ENCODE peak calls at places on chromosomes 11 and 22, in seven cellular contexts. One of them, this sample, is unnamed.

GRCh38 chr11:65539401-65540289 is 14.8 kb downstream of the SCYL1 start:
- DNase-seq in HEK293T: no peak
- DNase-seq in immature natural killer cell: no peak
- DNase-seq in activated CD8-positive, alpha-beta memory T cell treated with anti-CD3 and anti-CD28 coated beads, Interleukin-2, amount 10 ng/mL, durations not matched to agents 7 days and 5 days: peak; percentile 50
- DNase-seq in iris pigment epithelial cell: no peak
- DNase-seq in tibial artery: no peak
- DNase-seq in ACHN: no peak
- DNase-seq in this sample: peak; percentile 79

GRCh38 chr11:68438658-68439259 is 21.8 kb upstream of the PPP6R3 start:
- DNase-seq in HEK293T: no peak
- DNase-seq in immature natural killer cell: no peak
- DNase-seq in activated CD8-positive, alpha-beta memory T cell treated with anti-CD3 and anti-CD28 coated beads, Interleukin-2, amount 10 ng/mL, durations not matched to agents 7 days and 5 days: no peak
- DNase-seq in iris pigment epithelial cell: no peak
- DNase-seq in tibial artery: no peak
- DNase-seq in ACHN: no peak
- DNase-seq in this sample: no peak

GRCh38 chr11:36427876-36428275 is 82.2 kb downstream of the TRAF6 start:
- DNase-seq in HEK293T: no peak
- DNase-seq in immature natural killer cell: no peak
- DNase-seq in activated CD8-positive, alpha-beta memory T cell treated with anti-CD3 and anti-CD28 coated beads, Interleukin-2, amount 10 ng/mL, durations not matched to agents 7 days and 5 days: no peak
- DNase-seq in iris pigment epithelial cell: no peak
- DNase-seq in tibial artery: no peak
- DNase-seq in ACHN: no peak
- DNase-seq in this sample: no peak

GRCh38 chr11:109196016-109196415 is 226.0 kb upstream of the C11orf87 start:
- DNase-seq in HEK293T: no peak
- DNase-seq in immature natural killer cell: no peak
- DNase-seq in activated CD8-positive, alpha-beta memory T cell treated with anti-CD3 and anti-CD28 coated beads, Interleukin-2, amount 10 ng/mL, durations not matched to agents 7 days and 5 days: no peak
- DNase-seq in iris pigment epithelial cell: peak; percentile 63
- DNase-seq in tibial artery: no peak
- DNase-seq in ACHN: no peak
- DNase-seq in this sample: no peak

GRCh38 chr11:1254086-1254648 is 31.3 kb downstream of the MUC5B start:
- DNase-seq in HEK293T: no peak
- DNase-seq in immature natural killer cell: no peak
- DNase-seq in activated CD8-positive, alpha-beta memory T cell treated with anti-CD3 and anti-CD28 coated beads, Interleukin-2, amount 10 ng/mL, durations not matched to agents 7 days and 5 days: no peak
- DNase-seq in iris pigment epithelial cell: no peak
- DNase-seq in tibial artery: no peak
- DNase-seq in ACHN: no peak
- DNase-seq in this sample: no peak

GRCh38 chr11:132983289-132983688 is 549.0 kb downstream of the OPCML start:
- DNase-seq in HEK293T: no peak
- DNase-seq in immature natural killer cell: no peak
- DNase-seq in activated CD8-positive, alpha-beta memory T cell treated with anti-CD3 and anti-CD28 coated beads, Interleukin-2, amount 10 ng/mL, durations not matched to agents 7 days and 5 days: no peak
- DNase-seq in iris pigment epithelial cell: no peak
- DNase-seq in tibial artery: no peak
- DNase-seq in ACHN: no peak
- DNase-seq in this sample: no peak

GRCh38 chr11:58199271-58199670 is 4.7 kb downstream of the OR1S2 start:
- DNase-seq in HEK293T: no peak
- DNase-seq in immature natural killer cell: no peak
- DNase-seq in activated CD8-positive, alpha-beta memory T cell treated with anti-CD3 and anti-CD28 coated beads, Interleukin-2, amount 10 ng/mL, durations not matched to agents 7 days and 5 days: no peak
- DNase-seq in iris pigment epithelial cell: no peak
- DNase-seq in tibial artery: no peak
- DNase-seq in ACHN: no peak
- DNase-seq in this sample: no peak

GRCh38 chr22:36287881-36288515 is 35.1 kb downstream of the APOL1 start:
- DNase-seq in HEK293T: no peak
- DNase-seq in immature natural killer cell: no peak
- DNase-seq in activated CD8-positive, alpha-beta memory T cell treated with anti-CD3 and anti-CD28 coated beads, Interleukin-2, amount 10 ng/mL, durations not matched to agents 7 days and 5 days: no peak
- DNase-seq in iris pigment epithelial cell: no peak
- DNase-seq in tibial artery: peak; percentile 65
- DNase-seq in ACHN: no peak
- DNase-seq in this sample: no peak

GRCh38 chr11:120492486-120492885 is 19.1 kb upstream of the GRIK4 start:
- DNase-seq in HEK293T: no peak
- DNase-seq in immature natural killer cell: no peak
- DNase-seq in activated CD8-positive, alpha-beta memory T cell treated with anti-CD3 and anti-CD28 coated beads, Interleukin-2, amount 10 ng/mL, durations not matched to agents 7 days and 5 days: no peak
- DNase-seq in iris pigment epithelial cell: no peak
- DNase-seq in tibial artery: no peak
- DNase-seq in ACHN: no peak
- DNase-seq in this sample: no peak

GRCh38 chr11:69122642-69123431 is 32.9 kb upstream of the SMIM38 start:
- DNase-seq in HEK293T: no peak
- DNase-seq in immature natural killer cell: no peak
- DNase-seq in activated CD8-positive, alpha-beta memory T cell treated with anti-CD3 and anti-CD28 coated beads, Interleukin-2, amount 10 ng/mL, durations not matched to agents 7 days and 5 days: peak; percentile 47
- DNase-seq in iris pigment epithelial cell: peak; percentile 73
- DNase-seq in tibial artery: peak; percentile 82
- DNase-seq in ACHN: peak; percentile 91
- DNase-seq in this sample: peak; percentile 92

GRCh38 chr11:120326845-120327281 is 1.8 kb downstream of the TLCD5 start:
- DNase-seq in HEK293T: no peak
- DNase-seq in immature natural killer cell: no peak
- DNase-seq in activated CD8-positive, alpha-beta memory T cell treated with anti-CD3 and anti-CD28 coated beads, Interleukin-2, amount 10 ng/mL, durations not matched to agents 7 days and 5 days: no peak
- DNase-seq in iris pigment epithelial cell: peak; percentile 81
- DNase-seq in tibial artery: no peak
- DNase-seq in ACHN: peak; percentile 21
- DNase-seq in this sample: no peak

GRCh38 chr11:22432331-22433065 is 94.3 kb downstream of the SLC17A6 start:
- DNase-seq in HEK293T: no peak
- DNase-seq in immature natural killer cell: no peak
- DNase-seq in activated CD8-positive, alpha-beta memory T cell treated with anti-CD3 and anti-CD28 coated beads, Interleukin-2, amount 10 ng/mL, durations not matched to agents 7 days and 5 days: no peak
- DNase-seq in iris pigment epithelial cell: peak; percentile 38
- DNase-seq in tibial artery: no peak
- DNase-seq in ACHN: no peak
- DNase-seq in this sample: peak; percentile 92

GRCh38 chr22:30279389-30279788 is 9.9 kb downstream of the CASTOR1 start:
- DNase-seq in HEK293T: no peak
- DNase-seq in immature natural killer cell: no peak
- DNase-seq in activated CD8-positive, alpha-beta memory T cell treated with anti-CD3 and anti-CD28 coated beads, Interleukin-2, amount 10 ng/mL, durations not matched to agents 7 days and 5 days: no peak
- DNase-seq in iris pigment epithelial cell: no peak
- DNase-seq in tibial artery: peak; percentile 82
- DNase-seq in ACHN: no peak
- DNase-seq in this sample: no peak

GRCh38 chr11:4704054-4704789 is at the start of gene MMP26:
- DNase-seq in HEK293T: no peak
- DNase-seq in immature natural killer cell: no peak
- DNase-seq in activated CD8-positive, alpha-beta memory T cell treated with anti-CD3 and anti-CD28 coated beads, Interleukin-2, amount 10 ng/mL, durations not matched to agents 7 days and 5 days: no peak
- DNase-seq in iris pigment epithelial cell: no peak
- DNase-seq in tibial artery: no peak
- DNase-seq in ACHN: no peak
- DNase-seq in this sample: peak; percentile 69

GRCh38 chr11:121595717-121596156 is 143.0 kb upstream of the SORL1-AS1 start:
- DNase-seq in HEK293T: no peak
- DNase-seq in immature natural killer cell: no peak
- DNase-seq in activated CD8-positive, alpha-beta memory T cell treated with anti-CD3 and anti-CD28 coated beads, Interleukin-2, amount 10 ng/mL, durations not matched to agents 7 days and 5 days: no peak
- DNase-seq in iris pigment epithelial cell: peak; percentile 99
- DNase-seq in tibial artery: peak; percentile 85
- DNase-seq in ACHN: peak; percentile 86
- DNase-seq in this sample: no peak

GRCh38 chr11:96028746-96029145 is 104.8 kb upstream of the MTMR2 start:
- DNase-seq in HEK293T: no peak
- DNase-seq in immature natural killer cell: no peak
- DNase-seq in activated CD8-positive, alpha-beta memory T cell treated with anti-CD3 and anti-CD28 coated beads, Interleukin-2, amount 10 ng/mL, durations not matched to agents 7 days and 5 days: no peak
- DNase-seq in iris pigment epithelial cell: no peak
- DNase-seq in tibial artery: no peak
- DNase-seq in ACHN: no peak
- DNase-seq in this sample: no peak

GRCh38 chr22:24095816-24096215 is 84.7 kb downstream of the CABIN1 start:
- DNase-seq in HEK293T: no peak
- DNase-seq in immature natural killer cell: no peak
- DNase-seq in activated CD8-positive, alpha-beta memory T cell treated with anti-CD3 and anti-CD28 coated beads, Interleukin-2, amount 10 ng/mL, durations not matched to agents 7 days and 5 days: no peak
- DNase-seq in iris pigment epithelial cell: no peak
- DNase-seq in tibial artery: peak; percentile 24
- DNase-seq in ACHN: no peak
- DNase-seq in this sample: no peak

GRCh38 chr11:19827399-19828135 is 114.9 kb downstream of the NAV2 start:
- DNase-seq in HEK293T: no peak
- DNase-seq in immature natural killer cell: no peak
- DNase-seq in activated CD8-positive, alpha-beta memory T cell treated with anti-CD3 and anti-CD28 coated beads, Interleukin-2, amount 10 ng/mL, durations not matched to agents 7 days and 5 days: no peak
- DNase-seq in iris pigment epithelial cell: no peak
- DNase-seq in tibial artery: no peak
- DNase-seq in ACHN: no peak
- DNase-seq in this sample: peak; percentile 82

GRCh38 chr11:125286486-125286885 is 121.9 kb downstream of the PKNOX2 start:
- DNase-seq in HEK293T: no peak
- DNase-seq in immature natural killer cell: no peak
- DNase-seq in activated CD8-positive, alpha-beta memory T cell treated with anti-CD3 and anti-CD28 coated beads, Interleukin-2, amount 10 ng/mL, durations not matched to agents 7 days and 5 days: no peak
- DNase-seq in iris pigment epithelial cell: no peak
- DNase-seq in tibial artery: no peak
- DNase-seq in ACHN: no peak
- DNase-seq in this sample: no peak

GRCh38 chr22:46933526-46933925 is 171.1 kb downstream of the TBC1D22A start:
- DNase-seq in HEK293T: no peak
- DNase-seq in immature natural killer cell: peak; percentile 28
- DNase-seq in activated CD8-positive, alpha-beta memory T cell treated with anti-CD3 and anti-CD28 coated beads, Interleukin-2, amount 10 ng/mL, durations not matched to agents 7 days and 5 days: peak; percentile 46
- DNase-seq in iris pigment epithelial cell: no peak
- DNase-seq in tibial artery: no peak
- DNase-seq in ACHN: no peak
- DNase-seq in this sample: no peak